ENCODE peak calls at places on chromosomes 7 and 10, in four cellular contexts. One of them, this sample, is unnamed.

GRCh38 chr10:13711281-13711680 is 124.5 kb downstream of the PRPF18 start:
- DNase-seq in lung: no peak
- DNase-seq in epithelial cell of esophagus: no peak
- DNase-seq in K562: no peak
- DNase-seq in this sample: no peak

GRCh38 chr7:80210400-80210799 is 75.8 kb downstream of the GNAI1 start:
- DNase-seq in lung: no peak
- DNase-seq in epithelial cell of esophagus: no peak
- DNase-seq in K562: no peak
- DNase-seq in this sample: no peak

GRCh38 chr10:71888623-71889387 is 37.8 kb upstream of the PSAP start:
- DNase-seq in lung: peak
- DNase-seq in epithelial cell of esophagus: peak
- DNase-seq in K562: peak
- DNase-seq in this sample: peak

GRCh38 chr10:132992433-132993215 is 50.3 kb upstream of the CFAP46 start:
- DNase-seq in lung: no peak
- DNase-seq in epithelial cell of esophagus: no peak
- DNase-seq in K562: no peak
- DNase-seq in this sample: no peak

GRCh38 chr10:133481657-133482056 is 27.9 kb downstream of the SCART1 start:
- DNase-seq in lung: no peak
- DNase-seq in epithelial cell of esophagus: no peak
- DNase-seq in K562: no peak
- DNase-seq in this sample: no peak

GRCh38 chr10:63105811-63106755 is 27.0 kb upstream of the NRBF2 start:
- DNase-seq in lung: peak
- DNase-seq in epithelial cell of esophagus: peak
- DNase-seq in K562: no peak
- DNase-seq in this sample: peak

GRCh38 chr7:46486264-46487206 is 565.5 kb upstream of the IGFBP3 start:
- DNase-seq in lung: no peak
- DNase-seq in epithelial cell of esophagus: peak
- DNase-seq in K562: no peak
- DNase-seq in this sample: peak

GRCh38 chr7:129222064-129222463 is 2.8 kb upstream of the AHCYL2 start:
- DNase-seq in lung: no peak
- DNase-seq in epithelial cell of esophagus: no peak
- DNase-seq in K562: no peak
- DNase-seq in this sample: no peak

GRCh38 chr10:84194424-84195043 is at the start of gene CDHR1:
- DNase-seq in lung: no peak
- DNase-seq in epithelial cell of esophagus: peak
- DNase-seq in K562: peak
- DNase-seq in this sample: no peak

GRCh38 chr10:24706479-24707118 is 17.1 kb downstream of the ARHGAP21 start:
- DNase-seq in lung: no peak
- DNase-seq in epithelial cell of esophagus: peak
- DNase-seq in K562: peak
- DNase-seq in this sample: peak

GRCh38 chr7:44980393-44981034 is 1.7 kb upstream of the MYO1G start:
- DNase-seq in lung: peak
- DNase-seq in epithelial cell of esophagus: peak
- DNase-seq in K562: no peak
- DNase-seq in this sample: peak

GRCh38 chr10:97689637-97690036 is 2.6 kb upstream of the AVPI1 start:
- DNase-seq in lung: peak
- DNase-seq in epithelial cell of esophagus: peak
- DNase-seq in K562: peak
- DNase-seq in this sample: peak

GRCh38 chr7:114082934-114083647 is 164.3 kb upstream of the PPP1R3A start:
- DNase-seq in lung: no peak
- DNase-seq in epithelial cell of esophagus: no peak
- DNase-seq in K562: no peak
- DNase-seq in this sample: peak

GRCh38 chr10:112815238-112816032 is 134.6 kb upstream of the TCF7L2 start:
- DNase-seq in lung: no peak
- DNase-seq in epithelial cell of esophagus: peak
- DNase-seq in K562: no peak
- DNase-seq in this sample: peak

GRCh38 chr7:127897704-127898454 is 133.4 kb downstream of the LRRC4 start:
- DNase-seq in lung: no peak
- DNase-seq in epithelial cell of esophagus: peak
- DNase-seq in K562: no peak
- DNase-seq in this sample: no peak

GRCh38 chr7:11579141-11579540 is 252.9 kb downstream of the THSD7A start:
- DNase-seq in lung: no peak
- DNase-seq in epithelial cell of esophagus: no peak
- DNase-seq in K562: no peak
- DNase-seq in this sample: no peak

GRCh38 chr10:78025685-78026364 is 3.5 kb downstream of the POLR3A start:
- DNase-seq in lung: no peak
- DNase-seq in epithelial cell of esophagus: peak
- DNase-seq in K562: no peak
- DNase-seq in this sample: peak

GRCh38 chr7:137146552-137146961 is 197.0 kb downstream of the PTN start:
- DNase-seq in lung: no peak
- DNase-seq in epithelial cell of esophagus: no peak
- DNase-seq in K562: no peak
- DNase-seq in this sample: peak

GRCh38 chr7:102814025-102814471 is 65.2 kb downstream of the FAM185A start:
- DNase-seq in lung: no peak
- DNase-seq in epithelial cell of esophagus: peak
- DNase-seq in K562: no peak
- DNase-seq in this sample: peak

GRCh38 chr10:69575164-69575722 is 2.0 kb upstream of the NEUROG3 start:
- DNase-seq in lung: no peak
- DNase-seq in epithelial cell of esophagus: no peak
- DNase-seq in K562: no peak
- DNase-seq in this sample: no peak

GRCh38 chr7:102813256-102814024 is 64.6 kb downstream of the FAM185A start:
- DNase-seq in lung: no peak
- DNase-seq in epithelial cell of esophagus: no peak
- DNase-seq in K562: no peak
- DNase-seq in this sample: no peak

GRCh38 chr7:7105800-7106582 is 76.4 kb upstream of the C1GALT1 start:
- DNase-seq in lung: no peak
- DNase-seq in epithelial cell of esophagus: no peak
- DNase-seq in K562: no peak
- DNase-seq in this sample: no peak

GRCh38 chr10:103930449-103930848 is 12.5 kb upstream of the STN1 start:
- DNase-seq in lung: no peak
- DNase-seq in epithelial cell of esophagus: no peak
- DNase-seq in K562: no peak
- DNase-seq in this sample: no peak

DNA sequence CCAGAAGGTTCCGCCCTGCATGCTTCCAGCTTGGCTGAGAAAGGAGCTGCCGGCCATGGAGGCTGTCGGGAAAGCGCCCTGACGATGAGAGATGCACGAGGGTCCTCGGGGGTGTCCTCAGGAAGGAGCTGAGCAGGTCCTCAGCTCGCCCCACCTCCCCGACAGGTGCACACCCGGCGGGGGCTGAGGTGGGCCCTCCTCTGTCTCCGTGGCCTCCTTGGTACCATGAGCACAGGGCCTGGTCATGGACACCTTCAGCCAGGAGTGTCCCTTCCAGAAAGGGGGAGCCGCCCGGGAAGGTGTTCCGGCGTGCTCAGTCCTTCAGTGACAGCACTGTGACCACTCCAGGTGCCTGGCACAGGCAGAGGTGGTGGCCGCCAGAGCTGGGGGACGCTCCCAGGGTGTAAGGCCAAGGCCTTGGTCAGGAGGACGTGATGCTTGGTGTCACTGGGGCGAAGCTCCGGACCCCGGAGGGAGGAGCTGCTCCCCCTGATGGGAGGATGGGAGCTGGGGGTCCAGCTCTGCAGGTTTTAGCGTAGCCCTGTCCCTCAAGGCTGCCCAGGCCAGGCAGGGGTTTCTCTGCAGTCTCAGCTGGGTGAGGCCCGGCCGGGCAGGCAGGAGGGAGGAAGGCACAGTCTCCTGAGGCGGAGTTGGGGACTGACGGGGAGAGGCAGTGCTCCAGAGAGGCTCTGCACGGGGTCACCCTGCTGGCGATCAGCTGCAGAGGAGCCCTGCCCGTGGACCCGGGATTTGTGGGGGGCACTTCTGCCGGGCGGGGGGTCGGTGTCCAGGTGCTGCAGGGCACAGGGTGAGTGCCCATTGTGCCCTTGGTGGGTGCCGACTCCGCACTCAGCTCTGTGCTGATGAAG is 56.6 kb upstream of the DNAJB6 start:
- DNase-seq in lung: no peak
- DNase-seq in epithelial cell of esophagus: no peak
- DNase-seq in K562: no peak
- DNase-seq in this sample: no peak
- H3K4me3 ChIP-seq in lung: peak
- H3K4me3 ChIP-seq in epithelial cell of esophagus: no peak
- H3K4me3 ChIP-seq in K562: no peak
- H3K4me3 ChIP-seq in this sample: no peak

GRCh38 chr10:122363722-122364463 is 10.6 kb upstream of the PLEKHA1 start:
- DNase-seq in lung: peak
- DNase-seq in epithelial cell of esophagus: peak
- DNase-seq in K562: no peak
- DNase-seq in this sample: peak
- TF ChIP-seq CTCF in lung: no peak
- TF ChIP-seq CTCF in epithelial cell of esophagus: no peak
- TF ChIP-seq CTCF in K562: no peak
- TF ChIP-seq CTCF in this sample: no peak

GRCh38 chr7:131011976-131012375 is 278.0 kb upstream of the KLF14 start:
- DNase-seq in lung: no peak
- DNase-seq in epithelial cell of esophagus: peak
- DNase-seq in K562: no peak
- DNase-seq in this sample: peak
- H3K4me3 ChIP-seq in lung: no peak
- H3K4me3 ChIP-seq in epithelial cell of esophagus: no peak
- H3K4me3 ChIP-seq in K562: no peak
- H3K4me3 ChIP-seq in this sample: no peak

GRCh38 chr7:150823484-150824126 is 23.0 kb downstream of the TMEM176A start:
- DNase-seq in lung: no peak
- DNase-seq in epithelial cell of esophagus: no peak
- DNase-seq in K562: no peak
- DNase-seq in this sample: no peak
- TF ChIP-seq CTCF in lung: no peak
- TF ChIP-seq CTCF in epithelial cell of esophagus: no peak
- TF ChIP-seq CTCF in K562: no peak
- TF ChIP-seq CTCF in this sample: no peak

GRCh38 chr10:93063217-93063976 is 2.8 kb downstream of the CYP26C1 start:
- DNase-seq in lung: no peak
- DNase-seq in epithelial cell of esophagus: no peak
- DNase-seq in K562: no peak
- DNase-seq in this sample: no peak

GRCh38 chr10:93062499-93063216 is 2.1 kb downstream of the CYP26C1 start:
- DNase-seq in lung: no peak
- DNase-seq in epithelial cell of esophagus: peak
- DNase-seq in K562: no peak
- DNase-seq in this sample: no peak

GRCh38 chr10:93059975-93060886 is at the start of gene CYP26C1:
- DNase-seq in lung: no peak
- DNase-seq in epithelial cell of esophagus: no peak
- DNase-seq in K562: no peak
- DNase-seq in this sample: no peak

GRCh38 chr10:93061594-93062498 is 1.2 kb downstream of the CYP26C1 start:
- DNase-seq in lung: no peak
- DNase-seq in epithelial cell of esophagus: peak
- DNase-seq in K562: no peak
- DNase-seq in this sample: no peak

GRCh38 chr10:93060887-93061593 is 442 bp downstream of the CYP26C1 start:
- DNase-seq in lung: no peak
- DNase-seq in epithelial cell of esophagus: no peak
- DNase-seq in K562: no peak
- DNase-seq in this sample: no peak
- H3K4me3 ChIP-seq in lung: no peak
- H3K4me3 ChIP-seq in epithelial cell of esophagus: no peak
- H3K4me3 ChIP-seq in K562: no peak
- H3K4me3 ChIP-seq in this sample: no peak

GRCh38 chr7:111750168-111750715 is 187.9 kb upstream of the IMMP2L start:
- DNase-seq in lung: no peak
- DNase-seq in epithelial cell of esophagus: no peak
- DNase-seq in K562: no peak
- DNase-seq in this sample: no peak

GRCh38 chr7:111750878-111751277 is 188.6 kb upstream of the IMMP2L start:
- DNase-seq in lung: no peak
- DNase-seq in epithelial cell of esophagus: no peak
- DNase-seq in K562: no peak
- DNase-seq in this sample: no peak

GRCh38 chr7:111746950-111747349 is 184.7 kb upstream of the IMMP2L start:
- DNase-seq in lung: no peak
- DNase-seq in epithelial cell of esophagus: no peak
- DNase-seq in K562: no peak
- DNase-seq in this sample: no peak

GRCh38 chr7:111752022-111752582 is 189.8 kb upstream of the IMMP2L start:
- DNase-seq in lung: peak
- DNase-seq in epithelial cell of esophagus: peak
- DNase-seq in K562: peak
- DNase-seq in this sample: peak

GRCh38 chr7:111749625-111750024 is 187.3 kb upstream of the IMMP2L start:
- DNase-seq in lung: no peak
- DNase-seq in epithelial cell of esophagus: no peak
- DNase-seq in K562: no peak
- DNase-seq in this sample: no peak
- TF ChIP-seq CTCF in lung: no peak
- TF ChIP-seq CTCF in epithelial cell of esophagus: no peak
- TF ChIP-seq CTCF in K562: no peak
- TF ChIP-seq CTCF in this sample: no peak

This sample was measured in astrocyte of the spinal cord.